ENCODE peak calls at places on chromosomes 7 and 10, in four cellular contexts. V is lower leg skin; Q is GM23338; M is activated CD8-positive, alpha-beta T cell treated with anti-CD3 and anti-CD28 coated beads for 36 hours. R is an unnamed sample.
A peak's percentile ranks its signal among the peaks of the same experiment; 100 is the strongest.

GRCh38 chr7:43869898-43870240 is 552 bp upstream of the MRPS24 start:
- DNase-seq in Q (peak; percentile 16), M (peak; percentile 53), V (peak; percentile 58), R (no peak)

GRCh38 chr10:92768104-92768503 is 78.3 kb downstream of the HHEX start:
- DNase-seq in M (no peak), Q (no peak), V (no peak), R (no peak)

GRCh38 chr7:44367475-44368030 is 42.2 kb upstream of the CAMK2B start:
- DNase-seq in V (no peak), M (no peak), Q (peak; percentile 43), R (no peak)

GRCh38 chr7:101035941-101036340 is 16.1 kb downstream of the MUC17 start:
- DNase-seq in Q (no peak), V (no peak), M (no peak), R (no peak)

GRCh38 chr7:138072726-138073125 is 3.5 kb upstream of the AKR1D1 start:
- DNase-seq in Q (peak; percentile 79), V (no peak), M (no peak), R (no peak)

GRCh38 chr7:100679927-100680588 is 6.5 kb downstream of the GNB2 start:
- DNase-seq in Q (peak; percentile 52), M (no peak), V (peak; percentile 75), R (no peak)

GRCh38 chr10:46520941-46521340 is 35.5 kb downstream of the GPRIN2 start:
- DNase-seq in V (no peak), M (peak; percentile 0), Q (no peak), R (no peak)

GRCh38 chr7:142964502-142965246 is 2.5 kb upstream of the KEL start:
- DNase-seq in Q (no peak), V (no peak), M (no peak), R (no peak)

GRCh38 chr10:75288140-75288711 is 52.5 kb upstream of the COMTD1 start:
- DNase-seq in M (no peak), Q (no peak), V (no peak), R (no peak)

GRCh38 chr10:130361351-130362105 is 225.3 kb downstream of the GLRX3 start:
- DNase-seq in Q (no peak), M (no peak), V (no peak), R (no peak)

GRCh38 chr10:77587424-77587806 is 50.2 kb downstream of the KCNMA1 start:
- DNase-seq in Q (no peak), M (no peak), V (no peak), R (no peak)

GRCh38 chr7:28980504-28981281 is 22.6 kb upstream of the TRIL start:
- DNase-seq in Q (peak; percentile 19), V (no peak), M (no peak), R (no peak)

GRCh38 chr7:16015981-16016380 is 329.5 kb upstream of the MEOX2 start:
- DNase-seq in Q (no peak), M (no peak), V (no peak), R (no peak)

GRCh38 chr7:83410989-83411591 is 237.8 kb downstream of the SEMA3E start:
- DNase-seq in V (no peak), Q (peak; percentile 78), M (peak; percentile 16), R (peak; percentile 8)
- TF ChIP-seq CTCF in V (no peak), Q (peak; percentile 96), M (peak; percentile 61), R (peak; percentile 47)

GRCh38 chr7:46390042-46390441 is 469.0 kb upstream of the IGFBP3 start:
- DNase-seq in Q (no peak), V (no peak), M (no peak), R (no peak)
- TF ChIP-seq CTCF in Q (no peak), V (no peak), M (no peak), R (no peak)

DNA sequence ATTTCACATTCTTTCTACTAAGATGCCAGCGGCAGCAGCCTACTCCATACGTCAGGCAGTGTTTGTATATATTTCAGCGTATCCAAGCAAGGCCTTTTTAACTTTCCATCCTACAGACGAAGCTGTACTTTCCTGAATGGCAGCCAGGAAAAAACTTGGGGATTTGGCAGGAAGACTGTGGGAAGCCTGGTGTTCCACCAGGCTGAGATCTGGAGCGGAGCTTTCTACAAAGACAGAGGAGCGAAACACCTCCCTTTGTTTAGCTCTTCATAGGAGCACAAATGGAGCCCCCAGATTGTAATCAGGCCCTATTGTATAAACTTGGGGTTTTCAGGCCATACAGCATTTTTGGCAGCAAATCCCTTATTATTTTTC is 143.8 kb downstream of the TES start:
- DNase-seq in M (no peak), Q (no peak), V (no peak), R (no peak)
- TF ChIP-seq CTCF in M (no peak), Q (no peak), V (no peak), R (no peak)

DNA sequence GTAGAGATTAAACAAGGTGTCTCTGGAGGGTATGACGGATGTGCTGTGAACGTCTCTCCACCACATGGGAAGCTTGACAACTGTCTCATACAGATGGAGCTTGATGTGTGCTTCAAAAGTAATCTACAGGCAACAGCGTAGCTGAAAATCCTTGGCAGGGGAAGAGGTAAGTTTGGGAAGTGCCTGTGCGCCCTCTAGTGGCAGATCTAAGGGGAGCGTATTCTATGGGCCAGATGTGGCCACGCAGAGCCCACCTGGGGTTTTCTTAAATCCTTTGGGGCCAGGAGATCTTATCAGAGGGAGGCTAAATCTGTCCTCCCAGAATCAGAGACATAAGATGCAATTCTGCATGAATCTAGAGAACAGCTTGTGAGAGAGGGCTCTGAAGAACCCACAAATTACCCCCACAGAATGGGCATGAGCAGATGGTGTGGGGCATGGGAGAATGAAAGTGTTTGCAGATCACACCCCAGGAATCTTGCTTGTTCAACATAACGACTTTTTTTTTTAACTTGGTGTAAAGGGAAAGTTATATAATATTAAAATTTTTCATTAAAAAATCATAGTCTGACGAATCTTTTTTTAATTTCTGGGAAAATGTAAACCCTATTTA is 91.2 kb upstream of the MPP7 start:
- DNase-seq in V (peak; percentile 61), Q (peak; percentile 89), M (peak; percentile 80), R (peak; percentile 49)
- TF ChIP-seq CTCF in V (no peak), Q (peak; percentile 98), M (peak; percentile 94), R (peak; percentile 85)

GRCh38 chr10:35563266-35563891 is 41.8 kb upstream of the GJD4 start:
- DNase-seq in M (peak; percentile 57), V (no peak), Q (peak; percentile 82), R (peak; percentile 69)
- TF ChIP-seq CTCF in M (peak; percentile 98), V (peak; percentile 50), Q (peak; percentile 100), R (peak; percentile 93)

GRCh38 chr10:11189581-11190376 is 172.1 kb downstream of the CELF2 start:
- DNase-seq in M (no peak), V (no peak), Q (peak; percentile 46), R (no peak)
- TF ChIP-seq CTCF in M (no peak), V (no peak), Q (no peak), R (no peak)

GRCh38 chr7:1020849-1021251 is 23.5 kb upstream of the GPR146 start:
- DNase-seq in V (no peak), M (no peak), Q (no peak), R (no peak)
- TF ChIP-seq CTCF in V (no peak), M (no peak), Q (no peak), R (peak; percentile 3)

GRCh38 chr7:51079494-51079893 is 237.1 kb downstream of the COBL start:
- DNase-seq in Q (no peak), M (no peak), V (no peak), R (no peak)
- TF ChIP-seq CTCF in Q (no peak), M (no peak), V (no peak), R (no peak)